ENCODE peak calls at places on chromosome X, in ten cellular contexts. N is psoas muscle, B is mesenchymal stem cell, I is heart left ventricle, Z is IMR-90, P is lower lobe of right lung, G is adipocyte, M is upper lobe of right lung, Q is hepatocyte, T is neural progenitor cell. K is an unnamed sample. For H3K9me3, the result is how much of the 10 kb centered on the place peaks cover.

GRCh38 chrX:23784487-23785301 is 1.7 kb downstream of the SAT1 start:
- DNase-seq in N (no peak), B (peak), I (no peak), Z (peak), P (no peak), G (peak), M (no peak), Q (peak), T (no peak), K (no peak)

GRCh38 chrX:150688911-150689451 is 4.2 kb upstream of the MTMR1 start:
- DNase-seq in N (no peak), B (peak), I (no peak), Z (peak), P (no peak), G (peak), M (no peak), Q (peak), T (no peak), K (no peak)

GRCh38 chrX:10011261-10011931 is 44.2 kb downstream of the CLDN34 start:
- DNase-seq in N (no peak), B (peak), I (no peak), Z (peak), P (no peak), G (peak), M (no peak), Q (no peak), T (peak), K (peak)

GRCh38 chrX:39857780-39858179 is 240.0 kb downstream of the BCOR start:
- DNase-seq in N (no peak), B (peak), I (no peak), Z (no peak), P (no peak), G (no peak), M (no peak), Q (no peak), T (no peak), K (no peak)

GRCh38 chrX:136386821-136387220 is 86.1 kb downstream of the ADGRG4 start:
- DNase-seq in N (no peak), B (no peak), I (no peak), Z (no peak), P (no peak), G (no peak), M (no peak), Q (no peak), T (no peak), K (no peak)

GRCh38 chrX:33205321-33205720 is 6.0 kb downstream of the DMD start:
- DNase-seq in N (no peak), B (no peak), I (no peak), Z (peak), P (no peak), G (no peak), M (no peak), Q (no peak), T (no peak), K (no peak)

GRCh38 chrX:30831082-30831481 is 58.0 kb downstream of the TAB3 start:
- DNase-seq in N (no peak), B (no peak), I (no peak), Z (no peak), P (no peak), G (no peak), M (no peak), Q (no peak), T (peak), K (no peak)

GRCh38 chrX:146264763-146265375 is 447.2 kb downstream of the SLITRK2 start:
- DNase-seq in N (no peak), B (no peak), I (no peak), Z (no peak), P (no peak), G (no peak), M (no peak), Q (no peak), T (no peak), K (no peak)

GRCh38 chrX:63855896-63856295 is 70.9 kb upstream of the ARHGEF9 start:
- DNase-seq in N (no peak), B (no peak), I (no peak), Z (peak), P (no peak), G (peak), M (no peak), Q (no peak), T (no peak), K (no peak)

GRCh38 chrX:39910651-39911050 is 187.1 kb downstream of the BCOR start:
- DNase-seq in N (no peak), B (no peak), I (no peak), Z (no peak), P (no peak), G (no peak), M (no peak), Q (no peak), T (no peak), K (no peak)

GRCh38 chrX:125132274-125132673 is 187.4 kb upstream of the TEX13C start:
- DNase-seq in N (no peak), B (no peak), I (no peak), Z (peak), P (no peak), G (no peak), M (no peak), Q (peak), T (peak), K (no peak)

GRCh38 chrX:11363069-11363594 is 69.9 kb downstream of the AMELX start:
- DNase-seq in N (no peak), B (no peak), I (no peak), Z (no peak), P (no peak), G (no peak), M (no peak), Q (no peak), T (no peak), K (no peak)

GRCh38 chrX:20620301-20620700 is 353.6 kb upstream of the RPS6KA3 start:
- DNase-seq in N (no peak), B (no peak), I (no peak), Z (no peak), P (no peak), G (no peak), M (no peak), Q (no peak), T (no peak), K (no peak)

GRCh38 chrX:20393944-20394343 is 127.2 kb upstream of the RPS6KA3 start:
- DNase-seq in N (no peak), B (peak), I (no peak), Z (no peak), P (no peak), G (peak), M (no peak), Q (no peak), T (no peak), K (no peak)

GRCh38 chrX:40104649-40105015 is 6.9 kb upstream of the BCOR start:
- DNase-seq in N (peak), B (peak), I (peak), Z (peak), P (peak), G (peak), M (peak), Q (peak), T (peak), K (no peak)

GRCh38 chrX:136147320-136147901 is at the start of gene FHL1:
- DNase-seq in N (peak), B (peak), I (peak), Z (peak), P (peak), G (peak), M (peak), Q (peak), T (peak), K (peak)

GRCh38 chrX:17415242-17415815 is 40.3 kb downstream of the NHS start:
- DNase-seq in N (no peak), B (no peak), I (no peak), Z (no peak), P (no peak), G (no peak), M (no peak), Q (no peak), T (no peak), K (no peak)

GRCh38 chrX:8433296-8434094 is 31.1 kb upstream of the VCX3B start:
- DNase-seq in N (no peak), B (peak), I (no peak), Z (no peak), P (no peak), G (no peak), M (no peak), Q (no peak), T (no peak), K (no peak)

GRCh38 chrX:42624524-42624923 is 153.4 kb downstream of the PPP1R2C start:
- DNase-seq in N (no peak), B (no peak), I (no peak), Z (no peak), P (no peak), G (no peak), M (no peak), Q (no peak), T (no peak), K (no peak)

GRCh38 chrX:15404712-15405111 is 20.5 kb upstream of the VEGFD start:
- DNase-seq in N (peak), B (peak), I (peak), Z (peak), P (no peak), G (peak), M (no peak), Q (peak), T (no peak), K (no peak)

GRCh38 chrX:24759786-24760185 is 66.1 kb downstream of the POLA1 start:
- DNase-seq in N (no peak), B (no peak), I (no peak), Z (no peak), P (no peak), G (no peak), M (no peak), Q (no peak), T (no peak), K (no peak)

GRCh38 chrX:104695593-104695992 is 129.6 kb downstream of the IL1RAPL2 start:
- DNase-seq in N (no peak), B (no peak), I (no peak), Z (no peak), P (no peak), G (no peak), M (no peak), Q (no peak), T (no peak), K (no peak)
- H3K9me3 ChIP-seq in N (under half), B (under half), I (under half), Z (under half), P (under half), G (under half), M (under half), Q (under half), T (under half), K (under half)

GRCh38 chrX:87376896-87377295 is 140.7 kb upstream of the KLHL4 start:
- DNase-seq in N (no peak), B (no peak), I (no peak), Z (no peak), P (no peak), G (no peak), M (no peak), Q (no peak), T (no peak), K (no peak)

GRCh38 chrX:87370865-87371264 is 146.7 kb upstream of the KLHL4 start:
- DNase-seq in N (no peak), B (no peak), I (no peak), Z (no peak), P (no peak), G (no peak), M (no peak), Q (no peak), T (no peak), K (no peak)

DNA sequence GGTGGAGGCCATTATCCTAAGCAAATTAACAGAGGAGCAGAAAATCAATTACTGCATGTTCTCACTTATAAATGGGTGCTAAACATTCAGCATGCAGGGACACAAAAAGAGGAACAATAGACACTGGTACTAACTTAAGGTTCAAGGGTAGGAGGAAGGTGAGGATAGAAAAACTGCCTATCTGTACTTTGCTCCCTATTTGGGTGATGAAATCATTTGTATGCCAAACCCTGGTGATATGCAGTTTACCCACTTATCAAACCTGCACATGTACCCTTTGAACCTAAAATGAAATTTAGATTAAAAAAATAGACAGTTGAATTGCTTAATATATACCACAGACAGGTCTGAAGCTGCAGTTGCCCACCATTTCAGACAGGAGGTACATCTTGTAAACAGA is 143.3 kb upstream of the KLHL4 start:
- DNase-seq in N (no peak), B (no peak), I (no peak), Z (no peak), P (no peak), G (no peak), M (no peak), Q (no peak), T (no peak), K (no peak)
- H3K9me3 ChIP-seq in N (under half), B (under half), I (under half), Z (under half), P (under half), G (under half), M (under half), Q (under half), T (under half), K (under half)

GRCh38 chrX:139058831-139059495 is 347.4 kb upstream of the FGF13 start:
- DNase-seq in N (no peak), B (no peak), I (no peak), Z (no peak), P (no peak), G (no peak), M (no peak), Q (peak), T (no peak), K (no peak)
- H3K9me3 ChIP-seq in N (under half), B (under half), I (under half), Z (under half), P (under half), G (under half), M (under half), Q (under half), T (under half), K (under half)

DNA sequence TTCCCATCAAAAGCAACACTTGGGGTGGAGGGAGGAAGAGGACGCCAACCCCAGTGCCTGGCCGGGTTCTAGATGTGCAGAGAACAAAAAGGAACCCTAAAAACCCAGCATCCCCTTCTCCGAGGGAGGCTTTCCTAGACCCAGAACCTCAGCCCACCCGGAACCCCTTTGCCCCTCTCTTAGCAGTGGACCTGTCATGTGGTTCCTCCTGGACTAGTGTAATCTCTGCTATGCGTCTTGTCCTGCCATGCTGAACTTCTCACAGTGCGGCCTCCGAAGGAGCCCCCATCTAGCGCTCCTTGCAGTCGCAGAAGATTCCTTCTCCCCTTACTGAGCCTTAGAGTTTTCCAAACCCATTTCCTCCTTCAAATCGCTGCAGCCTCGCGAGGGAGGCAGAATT is 1.1 kb upstream of the PRRG3 start:
- DNase-seq in N (no peak), B (no peak), I (no peak), Z (no peak), P (no peak), G (no peak), M (no peak), Q (no peak), T (no peak), K (no peak)
- H3K9me3 ChIP-seq in N (under half), B (under half), I (under half), Z (under half), P (under half), G (under half), M (under half), Q (under half), T (under half), K (under half)

GRCh38 chrX:485368-485767 is 98.7 kb upstream of the PPP2R3B start:
- DNase-seq in N (no peak), B (no peak), I (no peak), Z (no peak), P (no peak), G (no peak), M (peak), Q (no peak), T (no peak), K (no peak)

GRCh38 chrX:486325-486724 is 99.6 kb upstream of the PPP2R3B start:
- DNase-seq in N (no peak), B (no peak), I (no peak), Z (no peak), P (no peak), G (no peak), M (no peak), Q (no peak), T (no peak), K (no peak)

GRCh38 chrX:487836-488235 is 101.1 kb upstream of the PPP2R3B start:
- DNase-seq in N (no peak), B (no peak), I (no peak), Z (no peak), P (no peak), G (no peak), M (no peak), Q (no peak), T (no peak), K (no peak)

GRCh38 chrX:489805-490204 is 103.1 kb upstream of the PPP2R3B start:
- DNase-seq in N (no peak), B (no peak), I (no peak), Z (no peak), P (no peak), G (no peak), M (peak), Q (no peak), T (no peak), K (no peak)
- H3K9me3 ChIP-seq in N (under half), B (under half), I (under half), Z (under half), P (under half), G (under half), M (under half), Q (under half), T (under half), K (under half)

DNA sequence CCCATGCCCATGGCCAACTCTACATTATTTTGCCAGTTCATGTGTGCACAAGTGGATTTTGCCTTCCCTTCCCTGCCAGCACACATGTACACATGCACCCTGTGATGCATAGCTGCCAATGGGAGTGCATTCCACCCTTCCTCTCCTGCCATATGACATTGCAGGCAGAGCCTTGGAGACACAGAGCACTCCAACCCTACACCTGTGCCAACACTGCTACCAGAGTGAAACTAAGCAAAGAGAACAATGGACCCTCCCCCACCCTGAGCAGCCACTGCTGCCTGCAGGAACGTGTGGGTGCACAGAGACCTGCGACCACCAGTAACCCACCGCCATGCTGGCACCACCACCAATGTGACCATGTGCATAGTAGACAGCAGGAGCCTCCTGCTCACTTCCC is 78.4 kb downstream of the ITM2A start:
- DNase-seq in N (no peak), B (no peak), I (no peak), Z (no peak), P (no peak), G (no peak), M (no peak), Q (no peak), T (no peak), K (no peak)
- H3K9me3 ChIP-seq in N (under half), B (under half), I (under half), Z (under half), P (under half), G (under half), M (under half), Q (under half), T (under half), K (under half)

GRCh38 chrX:72307646-72308051 is 1.9 kb upstream of the CITED1 start:
- DNase-seq in N (no peak), B (no peak), I (no peak), Z (no peak), P (no peak), G (no peak), M (no peak), Q (no peak), T (peak), K (no peak)

GRCh38 chrX:72306851-72307645 is 1.3 kb upstream of the CITED1 start:
- DNase-seq in N (peak), B (peak), I (peak), Z (peak), P (peak), G (peak), M (peak), Q (peak), T (peak), K (no peak)

GRCh38 chrX:72308566-72309296 is 3.0 kb upstream of the CITED1 start:
- DNase-seq in N (peak), B (peak), I (peak), Z (peak), P (peak), G (peak), M (peak), Q (peak), T (peak), K (peak)

GRCh38 chrX:72309297-72310071 is 3.8 kb upstream of the CITED1 start:
- DNase-seq in N (no peak), B (no peak), I (no peak), Z (no peak), P (no peak), G (no peak), M (no peak), Q (no peak), T (peak), K (no peak)

GRCh38 chrX:72308209-72308565 is 2.5 kb upstream of the CITED1 start:
- DNase-seq in N (no peak), B (no peak), I (no peak), Z (no peak), P (no peak), G (no peak), M (no peak), Q (no peak), T (no peak), K (no peak)
- H3K9me3 ChIP-seq in N (under half), B (under half), I (under half), Z (under half), P (under half), G (under half), M (under half), Q (under half), T (under half), K (under half)